ENCODE peak calls at places on chromosomes 1 and 21, in five cellular contexts. One of them, this sample, is unnamed.

GRCh38 chr1:203097001-203097400 is 11.2 kb upstream of the MYOG start:
- DNase-seq in GM03348: no peak
- DNase-seq in GM23248: no peak
- DNase-seq in Panc1: no peak
- DNase-seq in ELF-1: no peak
- DNase-seq in this sample: no peak

GRCh38 chr1:226809785-226810571 is 60.4 kb upstream of the PSEN2 start:
- DNase-seq in ELF-1: no peak
- DNase-seq in Panc1: no peak
- DNase-seq in GM03348: peak
- DNase-seq in GM23248: peak
- DNase-seq in this sample: no peak

GRCh38 chr21:29174607-29175013 is 44.2 kb downstream of the MAP3K7CL start:
- DNase-seq in GM03348: no peak
- DNase-seq in Panc1: no peak
- DNase-seq in ELF-1: no peak
- DNase-seq in GM23248: peak
- DNase-seq in this sample: no peak

GRCh38 chr1:153483776-153484175 is 23.3 kb upstream of the S100A7 start:
- DNase-seq in Panc1: no peak
- DNase-seq in GM23248: no peak
- DNase-seq in GM03348: no peak
- DNase-seq in ELF-1: peak
- DNase-seq in this sample: no peak

GRCh38 chr1:179794146-179794545 is 51.1 kb downstream of the FAM163A start:
- DNase-seq in Panc1: no peak
- DNase-seq in GM23248: no peak
- DNase-seq in ELF-1: no peak
- DNase-seq in GM03348: no peak
- DNase-seq in this sample: no peak

GRCh38 chr1:219784660-219785391 is 143.5 kb downstream of the SLC30A10 start:
- DNase-seq in GM23248: no peak
- DNase-seq in ELF-1: no peak
- DNase-seq in Panc1: no peak
- DNase-seq in GM03348: no peak
- DNase-seq in this sample: no peak

GRCh38 chr1:184472117-184472516 is 85.3 kb downstream of the C1orf21 start:
- DNase-seq in ELF-1: no peak
- DNase-seq in Panc1: no peak
- DNase-seq in GM23248: no peak
- DNase-seq in GM03348: no peak
- DNase-seq in this sample: no peak

GRCh38 chr1:111621050-111621449 is 1.5 kb downstream of the RAP1A start:
- DNase-seq in GM23248: peak
- DNase-seq in ELF-1: no peak
- DNase-seq in Panc1: no peak
- DNase-seq in GM03348: peak
- DNase-seq in this sample: no peak

GRCh38 chr1:18618546-18619466 is 11.8 kb upstream of the PAX7 start:
- DNase-seq in Panc1: no peak
- DNase-seq in GM23248: no peak
- DNase-seq in GM03348: no peak
- DNase-seq in ELF-1: peak
- DNase-seq in this sample: no peak

GRCh38 chr1:164675342-164675904 is 116.4 kb downstream of the PBX1 start:
- DNase-seq in ELF-1: no peak
- DNase-seq in GM03348: no peak
- DNase-seq in Panc1: no peak
- DNase-seq in GM23248: peak
- DNase-seq in this sample: no peak

GRCh38 chr21:42632336-42632751 is 21.1 kb upstream of the PDE9A start:
- DNase-seq in GM23248: no peak
- DNase-seq in GM03348: no peak
- DNase-seq in ELF-1: no peak
- DNase-seq in Panc1: no peak
- DNase-seq in this sample: no peak

GRCh38 chr1:117657031-117657430 is 51.2 kb downstream of the TENT5C start:
- DNase-seq in GM03348: peak
- DNase-seq in GM23248: peak
- DNase-seq in ELF-1: peak
- DNase-seq in Panc1: peak
- DNase-seq in this sample: peak

GRCh38 chr1:109229531-109230127 is 15.9 kb downstream of the SARS1 start:
- DNase-seq in GM23248: no peak
- DNase-seq in GM03348: no peak
- DNase-seq in Panc1: no peak
- DNase-seq in ELF-1: peak
- DNase-seq in this sample: peak

GRCh38 chr1:196056966-196057365 is 551.3 kb downstream of the KCNT2 start:
- DNase-seq in Panc1: no peak
- DNase-seq in ELF-1: peak
- DNase-seq in GM03348: no peak
- DNase-seq in GM23248: no peak
- DNase-seq in this sample: peak

GRCh38 chr1:17682403-17682802 is 72.7 kb upstream of the ACTL8 start:
- DNase-seq in ELF-1: peak
- DNase-seq in GM23248: no peak
- DNase-seq in GM03348: no peak
- DNase-seq in Panc1: no peak
- DNase-seq in this sample: no peak

GRCh38 chr1:18907914-18908845 is 5.8 kb upstream of the ALDH4A1 start:
- DNase-seq in GM03348: no peak
- DNase-seq in GM23248: no peak
- DNase-seq in ELF-1: no peak
- DNase-seq in Panc1: no peak
- DNase-seq in this sample: no peak

GRCh38 chr1:76764638-76765572 is 102.4 kb upstream of the ST6GALNAC5 start:
- DNase-seq in Panc1: no peak
- DNase-seq in GM23248: peak
- DNase-seq in ELF-1: no peak
- DNase-seq in GM03348: no peak
- DNase-seq in this sample: no peak

GRCh38 chr1:201503397-201504176 is 3.3 kb downstream of the CSRP1 start:
- DNase-seq in GM23248: peak
- DNase-seq in ELF-1: peak
- DNase-seq in GM03348: peak
- DNase-seq in Panc1: peak
- DNase-seq in this sample: peak

GRCh38 chr1:54971317-54971791 is 9.1 kb upstream of the TMEM61 start:
- DNase-seq in ELF-1: no peak
- DNase-seq in GM23248: peak
- DNase-seq in GM03348: no peak
- DNase-seq in Panc1: peak
- DNase-seq in this sample: no peak

GRCh38 chr1:59686170-59686569 is 128.6 kb upstream of the HOOK1 start:
- DNase-seq in GM23248: no peak
- DNase-seq in ELF-1: no peak
- DNase-seq in GM03348: no peak
- DNase-seq in Panc1: no peak
- DNase-seq in this sample: no peak

GRCh38 chr1:16224472-16224871 is 12.0 kb upstream of the ARHGEF19 start:
- DNase-seq in GM23248: no peak
- DNase-seq in GM03348: no peak
- DNase-seq in Panc1: no peak
- DNase-seq in ELF-1: no peak
- DNase-seq in this sample: no peak

GRCh38 chr1:183493540-183494245 is 21.4 kb downstream of the SMG7 start:
- DNase-seq in GM03348: no peak
- DNase-seq in Panc1: no peak
- DNase-seq in GM23248: no peak
- DNase-seq in ELF-1: peak
- DNase-seq in this sample: no peak

GRCh38 chr1:200139661-200140250 is 112.2 kb downstream of the NR5A2 start:
- DNase-seq in ELF-1: no peak
- DNase-seq in GM23248: peak
- DNase-seq in GM03348: peak
- DNase-seq in Panc1: peak
- DNase-seq in this sample: peak

GRCh38 chr1:28507247-28507645 is 1.4 kb downstream of the RCC1 start:
- DNase-seq in GM03348: no peak
- DNase-seq in GM23248: peak
- DNase-seq in ELF-1: peak
- DNase-seq in Panc1: no peak
- DNase-seq in this sample: no peak

GRCh38 chr1:22376976-22377375 is 74.7 kb upstream of the ZBTB40 start:
- DNase-seq in ELF-1: no peak
- DNase-seq in Panc1: no peak
- DNase-seq in GM03348: peak
- DNase-seq in GM23248: peak
- DNase-seq in this sample: no peak

GRCh38 chr21:16280731-16281130 is 550.9 kb downstream of the USP25 start:
- DNase-seq in ELF-1: no peak
- DNase-seq in GM03348: peak
- DNase-seq in Panc1: no peak
- DNase-seq in GM23248: peak
- DNase-seq in this sample: no peak

GRCh38 chr1:52567943-52568342 is 15.1 kb upstream of the TUT4 start:
- DNase-seq in Panc1: no peak
- DNase-seq in GM03348: peak
- DNase-seq in ELF-1: no peak
- DNase-seq in GM23248: peak
- DNase-seq in this sample: peak

This sample was measured in mesendoderm.